ENCODE peak calls at places on chromosomes 11 and 22, in six cellular contexts. One of them, this sample, is unnamed.

GRCh38 chr11:2806351-2807058 is 79.1 kb downstream of the CDKN1C start:
- DNase-seq in foreskin fibroblast: no peak
- DNase-seq in coronary artery: peak; percentile 67
- DNase-seq in AG04450: no peak
- DNase-seq in pancreas: peak; percentile 15
- DNase-seq in colonic mucosa: peak; percentile 19
- DNase-seq in this sample: no peak

GRCh38 chr22:50209893-50210292 is 9.1 kb downstream of the SELENOO start:
- DNase-seq in foreskin fibroblast: peak; percentile 45
- DNase-seq in coronary artery: no peak
- DNase-seq in AG04450: no peak
- DNase-seq in pancreas: peak; percentile 77
- DNase-seq in colonic mucosa: peak; percentile 70
- DNase-seq in this sample: peak; percentile 58

GRCh38 chr22:47012589-47013365 is 250.3 kb downstream of the TBC1D22A start:
- DNase-seq in foreskin fibroblast: no peak
- DNase-seq in coronary artery: no peak
- DNase-seq in AG04450: peak; percentile 2
- DNase-seq in pancreas: no peak
- DNase-seq in colonic mucosa: no peak
- DNase-seq in this sample: no peak

GRCh38 chr11:11334607-11335006 is 18.4 kb downstream of the CSNK2A3 start:
- DNase-seq in foreskin fibroblast: no peak
- DNase-seq in coronary artery: no peak
- DNase-seq in AG04450: no peak
- DNase-seq in pancreas: no peak
- DNase-seq in colonic mucosa: no peak
- DNase-seq in this sample: no peak

GRCh38 chr11:116190206-116190605 is 582.6 kb downstream of the BUD13 start:
- DNase-seq in foreskin fibroblast: no peak
- DNase-seq in coronary artery: no peak
- DNase-seq in AG04450: no peak
- DNase-seq in pancreas: no peak
- DNase-seq in colonic mucosa: no peak
- DNase-seq in this sample: no peak

GRCh38 chr22:30245985-30246901 is at the start of gene LIF:
- DNase-seq in foreskin fibroblast: peak; percentile 59
- DNase-seq in coronary artery: no peak
- DNase-seq in AG04450: peak; percentile 54
- DNase-seq in pancreas: no peak
- DNase-seq in colonic mucosa: peak; percentile 42
- DNase-seq in this sample: no peak

GRCh38 chr11:62786318-62787004 is 741 bp upstream of the TMEM179B start:
- DNase-seq in foreskin fibroblast: peak; percentile 78
- DNase-seq in coronary artery: peak; percentile 92
- DNase-seq in AG04450: no peak
- DNase-seq in pancreas: peak; percentile 90
- DNase-seq in colonic mucosa: peak; percentile 91
- DNase-seq in this sample: peak; percentile 90

GRCh38 chr22:20219667-20220628 is 48.2 kb downstream of the RTN4R start:
- DNase-seq in foreskin fibroblast: no peak
- DNase-seq in coronary artery: no peak
- DNase-seq in AG04450: no peak
- DNase-seq in pancreas: no peak
- DNase-seq in colonic mucosa: no peak
- DNase-seq in this sample: no peak

GRCh38 chr11:74403607-74404006 is 5.4 kb upstream of the PGM2L1 start:
- DNase-seq in foreskin fibroblast: no peak
- DNase-seq in coronary artery: no peak
- DNase-seq in AG04450: no peak
- DNase-seq in pancreas: no peak
- DNase-seq in colonic mucosa: no peak
- DNase-seq in this sample: no peak

GRCh38 chr11:102118937-102119336 is 8.7 kb downstream of the YAP1 start:
- DNase-seq in foreskin fibroblast: no peak
- DNase-seq in coronary artery: no peak
- DNase-seq in AG04450: no peak
- DNase-seq in pancreas: no peak
- DNase-seq in colonic mucosa: no peak
- DNase-seq in this sample: no peak

GRCh38 chr11:73866095-73866579 is 10.5 kb downstream of the COA4 start:
- DNase-seq in foreskin fibroblast: peak; percentile 67
- DNase-seq in coronary artery: no peak
- DNase-seq in AG04450: no peak
- DNase-seq in pancreas: no peak
- DNase-seq in colonic mucosa: no peak
- DNase-seq in this sample: no peak

GRCh38 chr11:43486141-43486540 is 127.4 kb downstream of the TTC17 start:
- DNase-seq in foreskin fibroblast: no peak
- DNase-seq in coronary artery: no peak
- DNase-seq in AG04450: no peak
- DNase-seq in pancreas: no peak
- DNase-seq in colonic mucosa: no peak
- DNase-seq in this sample: no peak

GRCh38 chr22:26321469-26321913 is 107.6 kb upstream of the ASPHD2 start:
- DNase-seq in foreskin fibroblast: peak; percentile 87
- DNase-seq in coronary artery: no peak
- DNase-seq in AG04450: no peak
- DNase-seq in pancreas: peak; percentile 16
- DNase-seq in colonic mucosa: no peak
- DNase-seq in this sample: peak; percentile 55

GRCh38 chr22:33917744-33918406 is 2.4 kb downstream of the LARGE1 start:
- DNase-seq in foreskin fibroblast: no peak
- DNase-seq in coronary artery: no peak
- DNase-seq in AG04450: no peak
- DNase-seq in pancreas: no peak
- DNase-seq in colonic mucosa: no peak
- DNase-seq in this sample: no peak

GRCh38 chr11:69313992-69314391 is 20.0 kb downstream of the MYEOV start:
- DNase-seq in foreskin fibroblast: no peak
- DNase-seq in coronary artery: no peak
- DNase-seq in AG04450: no peak
- DNase-seq in pancreas: no peak
- DNase-seq in colonic mucosa: no peak
- DNase-seq in this sample: no peak

GRCh38 chr11:107999759-108000455 is 8.8 kb upstream of the CUL5 start:
- DNase-seq in foreskin fibroblast: no peak
- DNase-seq in coronary artery: no peak
- DNase-seq in AG04450: no peak
- DNase-seq in pancreas: no peak
- DNase-seq in colonic mucosa: no peak
- DNase-seq in this sample: no peak

GRCh38 chr11:117462183-117462574 is 134.5 kb downstream of the CEP164 start:
- DNase-seq in foreskin fibroblast: no peak
- DNase-seq in coronary artery: no peak
- DNase-seq in AG04450: no peak
- DNase-seq in pancreas: no peak
- DNase-seq in colonic mucosa: no peak
- DNase-seq in this sample: no peak

GRCh38 chr11:23727821-23728220 is 769.0 kb upstream of the LUZP2 start:
- DNase-seq in foreskin fibroblast: peak; percentile 9
- DNase-seq in coronary artery: no peak
- DNase-seq in AG04450: peak; percentile 16
- DNase-seq in pancreas: no peak
- DNase-seq in colonic mucosa: no peak
- DNase-seq in this sample: no peak

GRCh38 chr11:120798854-120799253 is 225.0 kb upstream of the TBCEL start:
- DNase-seq in foreskin fibroblast: no peak
- DNase-seq in coronary artery: no peak
- DNase-seq in AG04450: no peak
- DNase-seq in pancreas: no peak
- DNase-seq in colonic mucosa: no peak
- DNase-seq in this sample: no peak

GRCh38 chr11:78044706-78045105 is 19.0 kb upstream of the THRSP start:
- DNase-seq in foreskin fibroblast: no peak
- DNase-seq in coronary artery: no peak
- DNase-seq in AG04450: no peak
- DNase-seq in pancreas: peak; percentile 72
- DNase-seq in colonic mucosa: peak; percentile 87
- DNase-seq in this sample: no peak

GRCh38 chr22:47225080-47225930 is 462.9 kb downstream of the TBC1D22A start:
- DNase-seq in foreskin fibroblast: no peak
- DNase-seq in coronary artery: no peak
- DNase-seq in AG04450: no peak
- DNase-seq in pancreas: no peak
- DNase-seq in colonic mucosa: no peak
- DNase-seq in this sample: no peak

GRCh38 chr11:114395776-114396175 is 4.5 kb downstream of the C11orf71 start:
- DNase-seq in foreskin fibroblast: no peak
- DNase-seq in coronary artery: no peak
- DNase-seq in AG04450: no peak
- DNase-seq in pancreas: no peak
- DNase-seq in colonic mucosa: peak; percentile 25
- DNase-seq in this sample: no peak
- TF ChIP-seq CTCF in foreskin fibroblast: peak; percentile 42
- TF ChIP-seq CTCF in coronary artery: no peak
- TF ChIP-seq CTCF in AG04450: peak; percentile 37
- TF ChIP-seq CTCF in pancreas: no peak
- TF ChIP-seq CTCF in colonic mucosa: no peak
- TF ChIP-seq CTCF in this sample: no peak

DNA sequence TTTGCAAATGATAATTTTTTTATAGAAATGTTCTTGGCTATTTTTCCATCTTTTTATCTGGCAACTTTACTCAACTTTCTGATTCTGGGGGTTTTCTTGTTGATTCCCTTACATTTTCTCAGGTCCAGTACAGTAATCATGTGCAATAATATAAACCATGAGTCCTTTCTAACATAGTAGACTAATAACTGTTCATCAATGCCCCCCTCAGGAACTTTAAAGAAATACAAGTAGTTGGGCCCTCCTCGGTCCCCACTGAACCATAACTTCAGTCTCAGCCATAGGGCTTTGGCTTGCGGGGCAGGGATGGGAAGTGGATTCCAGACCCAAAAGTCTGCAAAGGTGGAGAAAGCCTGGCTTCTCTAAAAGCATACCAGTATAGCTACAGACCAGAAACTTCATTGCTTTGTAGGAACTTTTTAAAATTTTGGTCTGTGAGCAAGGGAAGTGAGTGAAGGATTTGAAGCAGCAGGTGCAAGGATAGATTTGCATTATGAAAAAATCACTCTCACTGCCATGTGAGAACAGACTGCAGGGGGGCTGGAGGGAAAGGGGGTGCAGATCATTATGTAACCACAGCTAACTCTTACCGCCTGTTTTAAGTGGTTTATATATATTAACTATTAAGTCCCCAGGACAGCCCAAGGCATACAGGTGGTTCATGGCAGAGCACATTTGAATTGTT is 10.5 kb upstream of the TUB start:
- DNase-seq in foreskin fibroblast: no peak
- DNase-seq in coronary artery: peak; percentile 21
- DNase-seq in AG04450: no peak
- DNase-seq in pancreas: no peak
- DNase-seq in colonic mucosa: no peak
- DNase-seq in this sample: no peak
- TF ChIP-seq CTCF in foreskin fibroblast: peak; percentile 36
- TF ChIP-seq CTCF in coronary artery: no peak
- TF ChIP-seq CTCF in AG04450: peak; percentile 53
- TF ChIP-seq CTCF in pancreas: no peak
- TF ChIP-seq CTCF in colonic mucosa: no peak
- TF ChIP-seq CTCF in this sample: peak; percentile 60

GRCh38 chr11:119473901-119474681 is 51.1 kb upstream of the THY1 start:
- DNase-seq in foreskin fibroblast: no peak
- DNase-seq in coronary artery: no peak
- DNase-seq in AG04450: no peak
- DNase-seq in pancreas: no peak
- DNase-seq in colonic mucosa: no peak
- DNase-seq in this sample: no peak
- TF ChIP-seq CTCF in foreskin fibroblast: no peak
- TF ChIP-seq CTCF in coronary artery: no peak
- TF ChIP-seq CTCF in AG04450: no peak
- TF ChIP-seq CTCF in pancreas: no peak
- TF ChIP-seq CTCF in colonic mucosa: no peak
- TF ChIP-seq CTCF in this sample: no peak

GRCh38 chr11:126830216-126830615 is 170.4 kb downstream of the KIRREL3 start:
- DNase-seq in foreskin fibroblast: no peak
- DNase-seq in coronary artery: no peak
- DNase-seq in AG04450: no peak
- DNase-seq in pancreas: no peak
- DNase-seq in colonic mucosa: no peak
- DNase-seq in this sample: no peak
- TF ChIP-seq CTCF in foreskin fibroblast: no peak
- TF ChIP-seq CTCF in coronary artery: no peak
- TF ChIP-seq CTCF in AG04450: no peak
- TF ChIP-seq CTCF in pancreas: no peak
- TF ChIP-seq CTCF in colonic mucosa: no peak
- TF ChIP-seq CTCF in this sample: no peak

This sample was measured in heart right ventricle.